ENCODE peak calls at places on chromosomes 11 and 22, in eight cellular contexts. B, P, K, F, D, R, C and M are unnamed samples.

GRCh38 chr11:106998644-106999043 is 19.6 kb downstream of the GUCY1A2 start:
- DNase-seq in D (no peak), R (no peak), B (no peak), F (no peak), P (no peak), K (no peak), C (no peak), M (no peak)

GRCh38 chr11:123580557-123581275 is 73.7 kb downstream of the SCN3B start:
- DNase-seq in C (no peak), P (peak), R (no peak), B (peak), F (peak), D (peak), K (no peak), M (peak)

GRCh38 chr11:134911514-134912180 is 499.6 kb upstream of the B3GAT1 start:
- DNase-seq in K (no peak), C (no peak), P (peak), F (peak), D (no peak), R (no peak), B (no peak), M (no peak)

GRCh38 chr11:35781342-35782171 is 119.0 kb downstream of the TRIM44 start:
- DNase-seq in D (peak), C (no peak), P (no peak), R (no peak), F (no peak), B (no peak), K (no peak), M (no peak)

GRCh38 chr22:47396105-47396504 is 633.7 kb downstream of the TBC1D22A start:
- DNase-seq in D (no peak), F (no peak), K (no peak), P (no peak), R (no peak), C (no peak), B (no peak), M (no peak)

GRCh38 chr11:44025727-44026126 is 22.1 kb upstream of the ACCSL start:
- DNase-seq in K (no peak), F (no peak), C (no peak), P (no peak), D (no peak), B (no peak), R (no peak), M (no peak)

GRCh38 chr11:11247576-11247975 is 105.5 kb downstream of the CSNK2A3 start:
- DNase-seq in C (no peak), D (no peak), K (no peak), R (no peak), F (no peak), P (no peak), B (no peak), M (no peak)

GRCh38 chr11:66495401-66495844 is 15.0 kb upstream of the BBS1 start:
- DNase-seq in P (no peak), D (no peak), K (no peak), F (no peak), R (no peak), B (no peak), C (no peak), M (no peak)

GRCh38 chr11:65992056-65992455 is 9.9 kb downstream of the EIF1AD start:
- DNase-seq in F (no peak), P (no peak), R (no peak), B (no peak), C (no peak), K (no peak), D (no peak), M (no peak)

GRCh38 chr11:69369945-69370344 is 76.0 kb downstream of the MYEOV start:
- DNase-seq in K (no peak), F (no peak), P (no peak), C (no peak), B (no peak), D (no peak), R (no peak), M (no peak)

GRCh38 chr11:10181811-10182210 is 112.2 kb downstream of the SBF2 start:
- DNase-seq in F (peak), R (no peak), K (no peak), D (peak), B (no peak), P (no peak), C (no peak), M (no peak)

GRCh38 chr22:27238935-27239510 is 562.5 kb downstream of the MN1 start:
- DNase-seq in F (peak), D (peak), B (no peak), K (no peak), P (no peak), R (no peak), C (peak), M (peak)

GRCh38 chr22:35205141-35205775 is 52.0 kb upstream of the HMGXB4 start:
- DNase-seq in B (no peak), K (no peak), C (no peak), F (no peak), P (no peak), R (no peak), D (no peak), M (no peak)

GRCh38 chr11:119696378-119697157 is 32.4 kb downstream of the NECTIN1 start:
- DNase-seq in D (no peak), K (no peak), C (no peak), F (no peak), R (no peak), B (no peak), P (peak), M (no peak)

GRCh38 chr22:28297504-28297903 is 378.4 kb upstream of the PITPNB start:
- DNase-seq in F (no peak), C (no peak), D (no peak), P (peak), R (no peak), B (no peak), K (no peak), M (no peak)

GRCh38 chr11:61973603-61974162 is 6.2 kb upstream of the FTH1 start:
- DNase-seq in F (no peak), C (no peak), P (no peak), K (no peak), R (no peak), B (no peak), D (no peak), M (peak)

GRCh38 chr22:27372969-27373670 is 428.4 kb downstream of the MN1 start:
- DNase-seq in K (no peak), F (no peak), B (peak), R (no peak), C (no peak), D (no peak), P (peak), M (no peak)

GRCh38 chr11:19511413-19512183 is 201.0 kb upstream of the NAV2 start:
- DNase-seq in P (peak), F (no peak), K (no peak), D (no peak), R (peak), B (peak), C (peak), M (peak)

GRCh38 chr11:78595431-78596130 is 20.9 kb upstream of the NARS2 start:
- DNase-seq in D (no peak), P (no peak), K (no peak), C (no peak), F (no peak), R (no peak), B (no peak), M (no peak)

GRCh38 chr11:108115495-108116140 is 5.7 kb upstream of the ACAT1 start:
- DNase-seq in F (no peak), C (peak), D (peak), K (no peak), P (peak), R (peak), B (peak), M (peak)

GRCh38 chr11:102620858-102621561 is 4.1 kb downstream of the MMP20 start:
- DNase-seq in C (no peak), B (no peak), D (no peak), R (no peak), K (no peak), F (no peak), P (no peak), M (peak)

GRCh38 chr11:276219-276618 is 2.0 kb upstream of the NLRP6 start:
- DNase-seq in C (no peak), B (no peak), F (no peak), P (no peak), D (no peak), R (no peak), K (no peak), M (no peak)

GRCh38 chr11:280762-281485 is 2.7 kb downstream of the NLRP6 start:
- DNase-seq in P (no peak), K (no peak), F (peak), D (peak), C (peak), B (no peak), R (no peak), M (no peak)

GRCh38 chr11:279040-279965 is 1.1 kb downstream of the NLRP6 start:
- DNase-seq in K (no peak), P (no peak), R (peak), B (no peak), D (no peak), F (peak), C (peak), M (peak)

GRCh38 chr11:279966-280761 is 2.0 kb downstream of the NLRP6 start:
- DNase-seq in C (peak), P (peak), K (no peak), B (no peak), R (no peak), F (peak), D (peak), M (no peak)

DNA sequence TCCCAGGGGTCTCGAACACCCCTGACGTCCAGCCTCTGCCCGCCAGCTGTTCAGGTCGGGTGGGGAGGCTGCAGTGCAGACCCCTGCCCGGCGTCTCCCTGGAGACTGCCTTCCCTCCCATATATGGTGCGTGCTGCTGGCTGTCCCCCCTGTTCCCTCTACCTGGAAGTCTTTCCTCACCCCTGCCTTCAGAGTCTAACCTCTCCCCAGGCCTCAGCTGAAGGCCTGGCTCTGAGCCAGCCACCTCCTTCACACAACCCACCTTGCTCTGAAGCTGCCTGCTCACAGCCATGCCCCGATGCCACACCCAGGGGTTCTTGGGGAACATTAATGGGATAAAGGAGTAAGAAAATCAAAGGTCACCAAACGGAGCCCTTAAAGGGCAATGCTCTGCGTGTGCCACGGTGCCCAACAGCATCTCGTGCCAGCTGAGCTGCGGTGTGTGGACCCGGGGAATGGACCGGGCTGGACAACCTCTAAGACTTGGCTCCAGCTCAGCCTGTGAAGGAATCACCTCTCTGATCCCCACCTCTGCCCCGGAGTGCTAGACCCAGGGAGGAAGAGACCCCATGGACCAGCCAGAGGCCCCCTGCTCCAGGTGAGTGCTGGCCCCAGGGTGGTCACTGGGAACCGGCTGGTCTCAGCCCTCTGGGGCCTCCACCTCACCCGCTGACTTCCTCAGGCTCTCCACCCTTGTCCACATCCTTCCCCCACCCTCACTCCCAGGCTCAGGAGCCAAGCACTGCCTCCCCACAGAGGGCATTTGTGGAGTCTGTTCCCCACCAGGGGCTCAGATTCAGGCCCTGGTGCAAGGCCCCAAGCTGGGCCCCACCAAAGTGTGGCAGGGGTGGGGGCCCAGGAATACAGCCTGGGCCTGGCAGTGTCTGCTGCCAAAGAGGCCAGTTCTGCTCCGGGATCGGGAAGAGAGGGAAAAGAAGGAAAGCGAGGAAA is at the start of gene NLRP6:
- DNase-seq in B (no peak), K (no peak), P (no peak), R (peak), F (peak), D (no peak), C (peak), M (no peak)
- TF ChIP-seq EP300 in B (no peak), K (no peak), P (no peak), R (no peak), F (no peak), D (no peak), C (no peak), M (no peak)

GRCh38 chr11:6200975-6201374 is 2.0 kb downstream of the OR52W1 start:
- DNase-seq in D (no peak), C (no peak), P (peak), F (no peak), K (no peak), R (peak), B (peak), M (no peak)
- TF ChIP-seq EP300 in D (no peak), C (no peak), P (no peak), F (no peak), K (no peak), R (peak), B (no peak), M (no peak)

DNA sequence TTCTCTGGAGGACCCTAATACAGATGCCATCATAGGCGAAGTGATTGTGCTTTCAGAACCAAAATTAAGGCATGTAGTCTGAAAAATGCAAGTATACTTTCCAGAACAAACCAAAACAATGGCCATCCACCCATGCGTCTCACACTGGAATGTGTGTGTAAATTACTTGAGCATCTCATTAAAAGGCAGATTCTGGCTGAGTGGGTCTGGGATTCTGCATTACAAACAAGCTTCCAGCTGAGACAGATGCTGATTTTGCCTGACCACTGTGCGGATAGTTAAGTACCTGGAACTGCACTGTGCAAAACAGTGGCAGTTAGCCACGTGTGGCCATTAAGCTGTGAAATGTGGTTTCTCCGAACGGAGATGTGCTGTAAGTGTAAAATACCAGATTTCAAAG is 26.2 kb downstream of the RRP7A start:
- DNase-seq in C (no peak), P (no peak), R (no peak), K (no peak), B (no peak), D (no peak), F (no peak), M (no peak)
- TF ChIP-seq EP300 in C (no peak), P (no peak), R (no peak), K (no peak), B (no peak), D (no peak), F (no peak), M (no peak)

GRCh38 chr11:115112779-115113178 is 391.4 kb downstream of the CADM1 start:
- DNase-seq in F (no peak), K (no peak), P (no peak), C (no peak), R (no peak), B (no peak), D (no peak), M (no peak)
- TF ChIP-seq EP300 in F (no peak), K (no peak), P (no peak), C (no peak), R (no peak), B (no peak), D (no peak), M (no peak)

GRCh38 chr22:43448048-43448447 is 36.2 kb downstream of the MPPED1 start:
- DNase-seq in K (no peak), D (no peak), R (no peak), B (no peak), F (no peak), C (no peak), P (no peak), M (no peak)

GRCh38 chr22:43449831-43450225 is 38.0 kb downstream of the MPPED1 start:
- DNase-seq in B (no peak), P (no peak), R (no peak), D (no peak), C (no peak), K (no peak), F (no peak), M (no peak)

GRCh38 chr22:43446037-43446803 is 34.4 kb downstream of the MPPED1 start:
- DNase-seq in R (no peak), C (no peak), P (no peak), K (no peak), F (no peak), D (peak), B (no peak), M (no peak)

GRCh38 chr22:43449205-43449830 is 37.5 kb downstream of the MPPED1 start:
- DNase-seq in R (no peak), D (no peak), K (no peak), P (no peak), B (no peak), F (no peak), C (no peak), M (no peak)

GRCh38 chr22:43446881-43447280 is 35.1 kb downstream of the MPPED1 start:
- DNase-seq in P (no peak), K (no peak), B (peak), R (no peak), F (no peak), D (peak), C (no peak), M (no peak)
- TF ChIP-seq EP300 in P (no peak), K (no peak), B (no peak), R (no peak), F (no peak), D (no peak), C (no peak), M (no peak)

GRCh38 chr11:75719639-75720239 is 2.1 kb downstream of the MOGAT2 start:
- DNase-seq in D (no peak), F (no peak), P (peak), B (peak), K (no peak), R (no peak), C (no peak), M (no peak)

GRCh38 chr11:75719089-75719638 is 1.5 kb downstream of the MOGAT2 start:
- DNase-seq in P (peak), C (no peak), B (peak), D (no peak), R (no peak), K (peak), F (no peak), M (no peak)

GRCh38 chr11:75722669-75723042 is 5.0 kb downstream of the MOGAT2 start:
- DNase-seq in P (no peak), D (no peak), R (no peak), C (no peak), F (no peak), K (no peak), B (no peak), M (no peak)

GRCh38 chr11:75721852-75722668 is 4.4 kb downstream of the MOGAT2 start:
- DNase-seq in D (no peak), R (no peak), F (no peak), P (peak), K (no peak), B (no peak), C (no peak), M (no peak)

DNA sequence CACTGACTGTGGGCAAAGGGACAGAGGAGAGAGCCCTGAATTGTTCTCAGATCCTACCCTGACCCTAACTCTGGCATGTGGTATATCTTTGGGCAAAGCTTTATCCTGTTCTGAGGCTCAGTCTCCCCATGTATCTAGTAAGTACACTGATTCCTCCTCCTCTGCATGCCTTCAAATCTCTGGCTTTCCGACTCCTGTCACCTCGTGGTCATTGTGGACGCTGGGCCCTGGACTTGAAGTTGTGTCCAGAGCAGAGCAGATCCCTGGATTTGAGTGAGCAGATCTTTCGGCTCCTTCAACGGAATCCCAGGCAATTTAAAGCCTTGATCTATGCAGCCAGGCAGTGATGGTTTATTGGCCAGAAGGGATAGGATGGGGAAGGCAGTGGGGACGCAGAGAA is 3.0 kb downstream of the MOGAT2 start:
- DNase-seq in P (no peak), B (no peak), K (no peak), C (peak), R (no peak), F (no peak), D (no peak), M (no peak)
- TF ChIP-seq EP300 in P (no peak), B (no peak), K (no peak), C (no peak), R (no peak), F (no peak), D (no peak), M (no peak)